ENCODE peak calls at places on chromosomes 2 and 18, in ten cellular contexts. H is hepatocyte; E is PC-3; J is psoas muscle; I is H9; D is cardiac muscle cell; Q is heart left ventricle; T is osteoblast; Z is CD8-positive, alpha-beta memory T cell; U is pancreas. K is an unnamed sample. For H3K4me1, the result is how much of the 10 kb centered on the place peaks cover.

GRCh38 chr2:109399061-109399460 is 214.7 kb downstream of the SEPTIN10 start:
- DNase-seq in D (peak), Z (no peak), J (no peak), Q (no peak), I (no peak), U (no peak), H (no peak), T (no peak), E (no peak), K (no peak)

GRCh38 chr2:19503915-19504314 is 145.5 kb upstream of the OSR1 start:
- DNase-seq in H (no peak), E (no peak), U (no peak), T (no peak), I (no peak), Z (no peak), J (no peak), Q (no peak), D (no peak), K (no peak)

GRCh38 chr2:226184940-226185575 is 614.6 kb downstream of the IRS1 start:
- DNase-seq in U (peak), T (no peak), H (no peak), J (no peak), I (no peak), D (peak), Z (no peak), Q (peak), E (no peak), K (peak)

GRCh38 chr18:77935342-77935741 is 685.7 kb downstream of the GALR1 start:
- DNase-seq in H (no peak), Z (no peak), D (no peak), J (no peak), E (no peak), Q (no peak), T (no peak), I (no peak), U (no peak), K (no peak)

GRCh38 chr2:231367178-231367577 is 28.3 kb upstream of the B3GNT7 start:
- DNase-seq in T (no peak), E (no peak), J (no peak), Q (no peak), Z (no peak), I (no peak), H (no peak), U (no peak), D (no peak), K (no peak)

GRCh38 chr2:102304711-102305591 is 6.4 kb upstream of the IL1RL1 start:
- DNase-seq in Q (no peak), E (no peak), Z (no peak), H (no peak), U (no peak), T (no peak), J (no peak), I (no peak), D (peak), K (no peak)

GRCh38 chr2:28449489-28450395 is 46.1 kb upstream of the PLB1 start:
- DNase-seq in U (no peak), D (peak), I (no peak), Z (no peak), J (no peak), Q (no peak), H (peak), T (peak), E (peak), K (no peak)

GRCh38 chr2:232042911-232043564 is 81.5 kb downstream of the DIS3L2 start:
- DNase-seq in Z (no peak), E (no peak), D (no peak), U (no peak), H (no peak), Q (no peak), I (no peak), T (no peak), J (no peak), K (no peak)

GRCh38 chr2:86453838-86454237 is 12.7 kb downstream of the KDM3A start:
- DNase-seq in I (no peak), U (peak), Z (no peak), Q (peak), J (no peak), E (peak), T (peak), H (no peak), D (peak), K (peak)

GRCh38 chr2:85326946-85327756 is 638 bp downstream of the TGOLN2 start:
- DNase-seq in Z (peak), H (peak), D (peak), Q (peak), U (peak), T (no peak), J (peak), I (peak), E (peak), K (no peak)

GRCh38 chr2:216535454-216535995 is 36.9 kb downstream of the RPL37A start:
- DNase-seq in E (peak), T (peak), U (no peak), J (peak), Q (peak), H (peak), Z (no peak), I (no peak), D (peak), K (no peak)

GRCh38 chr2:171172980-171173542 is 12.4 kb upstream of the TLK1 start:
- DNase-seq in T (no peak), Q (no peak), D (no peak), E (no peak), H (no peak), J (no peak), Z (no peak), I (no peak), U (no peak), K (no peak)
- H3K4me1 ChIP-seq in T (under half), Q (under half), D (under half), E (under half), H (under half), J (under half), Z (under half), I (under half), U (under half), K (under half)

DNA sequence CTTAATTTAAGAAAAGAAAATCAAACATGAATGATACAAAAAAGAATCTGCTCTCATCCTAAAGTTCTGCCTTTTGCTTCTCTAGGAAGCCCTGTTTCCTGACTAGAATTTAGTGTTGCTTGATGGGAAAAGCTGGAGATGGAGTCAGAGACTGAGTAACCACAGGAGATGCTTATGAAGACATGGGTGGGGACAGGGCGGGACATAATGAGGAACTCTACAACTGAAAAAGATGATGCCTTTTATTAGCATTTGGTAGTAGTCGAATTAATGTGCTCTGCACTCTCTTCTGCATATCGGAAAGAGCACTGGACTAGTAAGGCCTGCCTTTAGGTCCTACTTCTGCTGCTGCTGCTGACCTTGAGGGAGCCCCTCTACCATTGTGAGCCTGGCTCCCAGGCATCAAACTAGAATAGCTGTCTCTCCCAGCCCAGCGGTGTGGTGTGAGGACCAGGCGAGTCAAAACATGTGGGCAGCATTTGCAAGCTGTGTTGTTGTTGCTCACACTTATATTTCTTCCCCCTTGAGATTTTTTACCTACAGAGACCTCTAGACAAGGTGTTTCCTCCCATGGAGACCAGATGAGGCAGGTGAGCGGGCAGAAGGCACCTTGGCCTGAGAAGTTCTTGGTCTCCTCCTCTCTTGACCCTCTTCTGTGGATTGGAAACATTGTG is 61.5 kb downstream of the INPP4A start:
- DNase-seq in E (no peak), I (no peak), J (no peak), H (no peak), Z (no peak), D (no peak), T (no peak), Q (no peak), U (no peak), K (no peak)
- H3K4me1 ChIP-seq in E (under half), I (under half), J (under half), H (under half), Z (half or more), D (under half), T (under half), Q (half or more), U (under half), K (under half)

GRCh38 chr2:160363961-160364733 is 129.5 kb downstream of the RBMS1 start:
- DNase-seq in U (no peak), Q (no peak), T (no peak), J (no peak), D (peak), E (peak), H (no peak), Z (no peak), I (no peak), K (no peak)

GRCh38 chr2:160365691-160366367 is 127.8 kb downstream of the RBMS1 start:
- DNase-seq in E (no peak), D (no peak), I (no peak), Z (no peak), U (no peak), T (no peak), H (peak), J (peak), Q (peak), K (no peak)

GRCh38 chr2:160371251-160372009 is 122.2 kb downstream of the RBMS1 start:
- DNase-seq in I (no peak), E (no peak), Z (no peak), U (no peak), J (no peak), H (no peak), D (peak), T (no peak), Q (no peak), K (no peak)

GRCh38 chr2:160368988-160369935 is 124.3 kb downstream of the RBMS1 start:
- DNase-seq in H (no peak), D (no peak), E (no peak), I (no peak), Z (no peak), J (no peak), T (no peak), U (peak), Q (no peak), K (no peak)

DNA sequence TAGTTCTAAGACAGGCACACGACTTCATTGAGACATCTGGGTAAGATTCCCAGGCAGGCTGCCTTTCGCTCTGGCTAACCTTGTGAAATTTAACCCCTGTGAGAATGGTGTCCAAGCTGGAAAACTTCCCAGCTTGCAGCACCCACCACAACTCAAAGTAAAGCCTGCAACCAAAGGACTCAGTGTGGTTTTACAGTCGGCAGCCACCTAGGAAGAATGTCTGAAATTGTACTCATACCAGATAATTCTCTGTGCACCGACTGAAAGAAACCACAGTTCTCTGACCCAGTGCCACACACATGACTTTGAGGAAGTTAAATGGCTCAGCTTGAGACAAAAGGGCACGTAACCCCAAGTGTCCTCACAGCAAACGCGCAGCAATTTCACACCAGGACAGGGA is 125.7 kb downstream of the RBMS1 start:
- DNase-seq in E (peak), I (no peak), Z (no peak), Q (no peak), U (no peak), T (peak), J (no peak), H (peak), D (peak), K (no peak)
- H3K4me1 ChIP-seq in E (under half), I (under half), Z (under half), Q (half or more), U (under half), T (half or more), J (half or more), H (under half), D (half or more), K (under half)

GRCh38 chr2:69829243-69830044 is at the start of gene GMCL1:
- DNase-seq in T (peak), Q (peak), H (peak), U (peak), D (peak), E (peak), I (peak), Z (peak), J (peak), K (peak)
- H3K4me1 ChIP-seq in T (under half), Q (under half), H (under half), U (under half), D (under half), E (under half), I (under half), Z (under half), J (under half), K (under half)

DNA sequence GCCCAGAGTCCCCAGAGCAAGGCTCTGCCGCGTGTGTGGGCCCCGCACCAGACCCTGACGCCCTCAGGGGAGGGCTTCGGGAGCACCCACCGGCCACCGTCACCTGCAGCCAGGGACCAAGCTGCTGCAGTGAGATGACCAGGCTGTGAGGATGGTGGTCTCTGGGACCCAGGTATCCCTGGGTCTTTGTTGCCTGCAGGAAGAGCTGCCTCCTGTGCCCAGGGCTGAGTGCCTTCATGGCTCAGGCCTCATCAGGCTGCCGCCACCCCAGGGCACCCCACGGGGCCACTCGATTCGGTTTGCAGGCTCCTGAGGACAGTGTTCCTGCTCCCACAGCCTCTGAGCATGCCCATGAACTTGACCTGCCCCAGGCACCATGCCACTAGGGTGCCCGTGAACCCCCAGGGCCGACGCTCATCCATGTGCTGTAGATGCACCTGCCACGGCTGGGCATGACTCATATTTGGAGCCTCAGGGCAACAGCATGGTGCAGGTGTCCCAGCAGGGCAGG is 109.8 kb downstream of the FAM210A start:
- DNase-seq in Q (no peak), D (no peak), Z (no peak), T (no peak), U (no peak), I (no peak), J (no peak), H (no peak), E (peak), K (no peak)
- H3K4me1 ChIP-seq in Q (under half), D (under half), Z (under half), T (under half), U (under half), I (under half), J (under half), H (under half), E (under half), K (under half)

GRCh38 chr2:206082298-206082843 is 3.6 kb downstream of the INO80D start:
- DNase-seq in Q (no peak), T (peak), H (no peak), D (no peak), Z (no peak), I (no peak), E (no peak), U (no peak), J (no peak), K (no peak)
- H3K4me1 ChIP-seq in Q (under half), T (under half), H (under half), D (under half), Z (under half), I (under half), E (under half), U (under half), J (under half), K (under half)

GRCh38 chr18:24420551-24420950 is 5.9 kb upstream of the IMPACT start:
- DNase-seq in E (no peak), I (no peak), Z (no peak), Q (no peak), J (no peak), D (no peak), H (no peak), T (no peak), U (no peak), K (no peak)

GRCh38 chr18:24421831-24422230 is 4.6 kb upstream of the IMPACT start:
- DNase-seq in U (no peak), I (no peak), J (no peak), Q (no peak), D (no peak), E (no peak), T (no peak), H (peak), Z (no peak), K (no peak)

GRCh38 chr18:24413148-24413547 is 13.3 kb upstream of the IMPACT start:
- DNase-seq in U (no peak), E (peak), I (peak), Z (no peak), D (peak), T (no peak), H (no peak), Q (no peak), J (no peak), K (no peak)

GRCh38 chr18:24414349-24415003 is 12.0 kb upstream of the IMPACT start:
- DNase-seq in Q (no peak), E (no peak), D (peak), J (no peak), H (no peak), I (no peak), T (no peak), U (no peak), Z (no peak), K (no peak)

DNA sequence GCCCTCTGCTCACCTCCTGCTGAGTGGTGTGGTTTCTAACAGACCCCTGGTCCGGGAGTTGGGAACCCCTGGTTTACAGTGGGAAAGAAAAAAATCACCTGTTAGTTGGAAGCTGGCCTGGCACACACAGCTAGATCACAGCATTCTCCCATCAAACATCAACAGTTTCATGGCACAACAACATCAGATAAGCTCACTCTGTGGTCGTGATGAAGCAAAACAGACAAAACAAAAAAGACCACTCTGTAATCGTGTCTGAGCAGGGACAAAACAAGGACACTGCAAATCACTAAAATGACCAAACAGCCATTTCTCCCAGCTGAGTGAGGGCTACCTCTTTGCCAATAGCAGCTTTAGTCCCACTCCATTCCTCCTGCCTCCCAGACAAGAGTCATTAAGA is 9.0 kb upstream of the IMPACT start:
- DNase-seq in E (no peak), U (no peak), Q (no peak), I (no peak), D (no peak), Z (no peak), J (no peak), H (no peak), T (no peak), K (no peak)
- H3K4me1 ChIP-seq in E (under half), U (under half), Q (under half), I (under half), D (under half), Z (under half), J (under half), H (under half), T (under half), K (under half)

GRCh38 chr2:237697586-237698337 is 70.4 kb downstream of the LRRFIP1 start:
- DNase-seq in Z (peak), I (peak), D (peak), Q (no peak), J (no peak), H (no peak), E (no peak), U (no peak), T (no peak), K (peak)
- H3K4me1 ChIP-seq in Z (half or more), I (under half), D (half or more), Q (half or more), J (half or more), H (half or more), E (under half), U (half or more), T (half or more), K (under half)

GRCh38 chr18:63213936-63214671 is 105.5 kb downstream of the BCL2 start:
- DNase-seq in Q (no peak), H (no peak), D (no peak), T (no peak), U (no peak), I (no peak), J (no peak), E (no peak), Z (no peak), K (no peak)

GRCh38 chr18:63210531-63210930 is 109.0 kb downstream of the BCL2 start:
- DNase-seq in U (no peak), I (no peak), H (no peak), E (no peak), T (peak), D (no peak), Z (no peak), Q (no peak), J (no peak), K (no peak)

GRCh38 chr18:63216497-63216896 is 103.1 kb downstream of the BCL2 start:
- DNase-seq in D (no peak), U (no peak), I (no peak), Z (no peak), J (no peak), T (no peak), Q (no peak), E (no peak), H (no peak), K (no peak)

GRCh38 chr18:63216911-63217311 is 102.7 kb downstream of the BCL2 start:
- DNase-seq in D (no peak), T (no peak), U (no peak), J (no peak), I (no peak), Q (no peak), H (no peak), E (peak), Z (no peak), K (no peak)

GRCh38 chr18:63213331-63213900 is 106.2 kb downstream of the BCL2 start:
- DNase-seq in Z (no peak), H (no peak), I (no peak), U (no peak), J (no peak), Q (no peak), E (no peak), T (no peak), D (peak), K (no peak)
- H3K4me1 ChIP-seq in Z (half or more), H (under half), I (under half), U (under half), J (under half), Q (under half), E (under half), T (under half), D (under half), K (under half)

GRCh38 chr2:201127128-201127521 is 11.2 kb downstream of the CFLAR start:
- DNase-seq in T (no peak), H (no peak), D (no peak), Z (no peak), Q (no peak), I (no peak), E (no peak), J (no peak), U (no peak), K (no peak)
- H3K4me1 ChIP-seq in T (half or more), H (under half), D (under half), Z (half or more), Q (half or more), I (under half), E (under half), J (half or more), U (half or more), K (under half)